ENCODE peak calls at places on chromosomes 16 and 17, in four cellular contexts. L, E, S and W are unnamed samples.

GRCh38 chr16:29022196-29022595 is 37.3 kb downstream of the LAT start:
- DNase-seq in L (no peak), E (no peak), S (no peak), W (no peak)

GRCh38 chr16:14071576-14072271 is 605 bp downstream of the MRTFB start:
- DNase-seq in L (no peak), E (peak), S (no peak), W (no peak)

GRCh38 chr17:27489045-27489715 is 32.9 kb downstream of the KSR1 start:
- DNase-seq in L (no peak), E (no peak), S (no peak), W (no peak)

GRCh38 chr17:30599424-30600061 is 122.3 kb downstream of the GOSR1 start:
- DNase-seq in L (no peak), E (no peak), S (no peak), W (peak)

GRCh38 chr16:88387941-88388627 is 5.3 kb downstream of the ZNF469 start:
- DNase-seq in L (no peak), E (peak), S (no peak), W (no peak)

GRCh38 chr17:47717261-47717697 is 15.8 kb upstream of the TBX21 start:
- DNase-seq in L (peak), E (no peak), S (peak), W (no peak)

GRCh38 chr17:75557075-75557851 is 30.3 kb upstream of the MYO15B start:
- DNase-seq in L (peak), E (peak), S (peak), W (no peak)

GRCh38 chr16:86343111-86343642 is 167.2 kb upstream of the FOXF1 start:
- DNase-seq in L (no peak), E (no peak), S (peak), W (no peak)

GRCh38 chr16:20660325-20660724 is 37.2 kb downstream of the ACSM1 start:
- DNase-seq in L (no peak), E (no peak), S (no peak), W (no peak)

GRCh38 chr17:32671891-32672290 is 185.1 kb downstream of the CDK5R1 start:
- DNase-seq in L (no peak), E (no peak), S (no peak), W (no peak)
- TF ChIP-seq ZBTB33 in L (no peak), E (no peak), S (no peak), W (no peak)

GRCh38 chr17:59346876-59347407 is 15.5 kb downstream of the YPEL2 start:
- DNase-seq in L (no peak), E (no peak), S (no peak), W (no peak)

GRCh38 chr17:59346341-59346740 is 14.9 kb downstream of the YPEL2 start:
- DNase-seq in L (no peak), E (no peak), S (no peak), W (no peak)

GRCh38 chr17:59349178-59349577 is 17.7 kb downstream of the YPEL2 start:
- DNase-seq in L (no peak), E (no peak), S (no peak), W (no peak)

GRCh38 chr17:59345476-59345875 is 14.0 kb downstream of the YPEL2 start:
- DNase-seq in L (no peak), E (no peak), S (no peak), W (no peak)

GRCh38 chr17:59347975-59348391 is 16.5 kb downstream of the YPEL2 start:
- DNase-seq in L (no peak), E (no peak), S (no peak), W (no peak)
- TF ChIP-seq ZBTB33 in L (no peak), E (no peak), S (no peak), W (no peak)

DNA sequence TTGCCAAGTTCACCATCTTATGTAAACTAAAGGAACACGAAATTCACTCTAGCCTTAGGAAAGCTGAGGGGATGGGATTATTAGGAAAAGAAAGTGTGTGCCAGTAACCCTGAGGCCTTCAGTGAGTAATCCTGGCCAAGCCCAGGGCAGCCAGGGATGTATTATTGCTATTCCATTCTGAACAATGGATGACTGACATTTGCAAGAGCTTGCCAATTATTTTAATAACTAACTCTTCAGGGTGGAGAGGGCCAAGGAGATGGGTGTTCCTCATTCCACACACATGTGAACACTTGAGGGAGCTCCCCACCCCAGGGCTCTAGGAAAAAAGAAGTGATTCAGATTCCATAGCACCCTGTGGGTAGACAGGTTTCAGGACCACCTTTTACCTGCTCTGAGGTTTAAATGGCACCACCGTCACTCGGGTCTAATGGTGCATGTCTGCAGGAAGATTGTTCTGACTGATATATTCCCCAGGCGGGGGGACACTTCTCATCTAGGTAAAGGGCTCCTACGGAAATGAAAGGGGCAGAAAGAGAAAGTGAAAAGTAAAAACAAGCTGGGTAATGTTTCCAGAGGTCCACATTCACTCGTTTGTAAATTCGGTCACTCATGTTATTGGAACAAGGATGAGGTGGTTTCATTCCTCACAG is 41.5 kb downstream of the TK2 start:
- DNase-seq in L (no peak), E (no peak), S (no peak), W (no peak)
- TF ChIP-seq ZBTB33 in L (no peak), E (no peak), S (no peak), W (no peak)

DNA sequence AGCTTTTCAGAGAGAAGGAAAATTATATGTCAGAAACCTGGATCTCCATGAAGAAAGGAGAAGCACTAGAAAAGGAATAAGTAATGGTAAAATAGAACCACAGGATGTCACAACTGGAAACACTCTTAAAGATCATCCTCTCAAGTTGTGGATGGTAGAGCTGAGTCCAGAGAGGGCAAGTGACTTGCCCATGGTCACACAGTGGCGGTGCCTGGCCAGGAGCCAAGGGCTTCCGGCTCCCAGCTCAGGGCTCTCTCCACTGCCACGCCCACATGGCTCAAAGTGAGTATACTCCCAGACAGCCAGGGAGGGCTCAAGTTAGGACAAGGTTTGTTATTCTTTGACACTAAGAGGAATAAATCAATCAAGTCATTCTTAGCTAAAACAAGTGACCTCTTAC is 159.8 kb downstream of the COPRS start:
- DNase-seq in L (peak), E (no peak), S (no peak), W (no peak)
- TF ChIP-seq ZBTB33 in L (no peak), E (no peak), S (no peak), W (no peak)

GRCh38 chr17:51372345-51373004 is 112.1 kb downstream of the UTP18 start:
- DNase-seq in L (peak), E (peak), S (no peak), W (peak)

GRCh38 chr17:51373489-51374194 is 113.3 kb downstream of the UTP18 start:
- DNase-seq in L (no peak), E (no peak), S (no peak), W (no peak)

GRCh38 chr17:51371732-51372151 is 111.4 kb downstream of the UTP18 start:
- DNase-seq in L (peak), E (peak), S (peak), W (peak)

DNA sequence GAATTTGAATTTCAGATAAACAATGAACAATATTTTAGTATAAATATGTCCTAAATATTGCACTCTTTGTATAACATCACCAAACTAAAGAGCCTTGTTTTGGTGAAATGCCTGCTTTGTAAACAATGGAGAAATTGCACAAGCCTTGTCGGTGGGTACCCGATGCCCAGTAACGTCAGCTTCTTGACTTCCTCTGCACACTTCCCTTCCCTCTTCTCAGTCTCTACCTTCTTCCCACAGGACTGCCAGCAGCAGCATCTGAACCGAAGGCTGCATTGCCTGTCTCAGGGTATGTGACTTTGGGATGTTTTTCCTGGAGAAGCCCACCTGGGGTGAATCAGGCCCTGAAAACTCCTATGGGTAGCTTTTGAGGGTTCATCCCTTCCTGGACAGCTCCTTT is 113.9 kb downstream of the UTP18 start:
- DNase-seq in L (no peak), E (no peak), S (no peak), W (no peak)
- TF ChIP-seq ZBTB33 in L (no peak), E (no peak), S (no peak), W (no peak)

DNA sequence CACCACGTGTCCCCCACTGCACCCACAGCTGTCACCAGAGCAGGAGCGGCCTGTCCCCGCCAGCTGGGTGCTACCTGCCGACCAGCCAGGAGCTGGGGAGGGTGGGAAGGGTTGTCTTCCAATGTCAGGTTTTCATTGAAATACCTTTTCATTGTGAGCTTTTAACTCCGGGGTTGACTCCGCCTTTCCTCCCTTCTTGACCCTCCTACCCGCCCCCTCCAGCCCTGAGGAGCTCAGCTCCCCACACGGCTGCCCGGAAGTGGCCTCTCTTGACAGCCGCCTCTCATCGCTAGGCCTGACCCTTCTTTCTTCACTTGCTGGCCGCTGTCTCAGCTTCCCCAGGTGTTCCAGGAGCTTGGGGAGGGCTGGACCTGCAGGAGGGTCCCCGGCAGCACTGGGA is 21.2 kb upstream of the GNG13 start:
- DNase-seq in L (no peak), E (no peak), S (no peak), W (no peak)
- TF ChIP-seq ZBTB33 in L (no peak), E (no peak), S (no peak), W (no peak)

GRCh38 chr17:28967240-28968135 is 16.2 kb upstream of the PHF12 start:
- DNase-seq in L (no peak), E (no peak), S (no peak), W (no peak)
- TF ChIP-seq ZBTB33 in L (no peak), E (no peak), S (no peak), W (no peak)

GRCh38 chr17:40663252-40663651 is 1.7 kb downstream of the KRT222 start:
- DNase-seq in L (no peak), E (no peak), S (no peak), W (no peak)
- TF ChIP-seq ZBTB33 in L (no peak), E (no peak), S (no peak), W (no peak)

GRCh38 chr16:89431616-89432015 is 58.7 kb downstream of the ANKRD11 start:
- DNase-seq in L (no peak), E (no peak), S (no peak), W (no peak)
- TF ChIP-seq ZBTB33 in L (no peak), E (no peak), S (no peak), W (no peak)

GRCh38 chr17:70318061-70318460 is 148.7 kb downstream of the KCNJ2 start:
- DNase-seq in L (no peak), E (no peak), S (no peak), W (no peak)

GRCh38 chr17:70320642-70321345 is 151.5 kb downstream of the KCNJ2 start:
- DNase-seq in L (no peak), E (no peak), S (peak), W (no peak)

GRCh38 chr17:70321388-70321787 is 152.1 kb downstream of the KCNJ2 start:
- DNase-seq in L (no peak), E (no peak), S (no peak), W (no peak)

GRCh38 chr17:70317416-70317815 is 148.1 kb downstream of the KCNJ2 start:
- DNase-seq in L (no peak), E (no peak), S (no peak), W (no peak)

DNA sequence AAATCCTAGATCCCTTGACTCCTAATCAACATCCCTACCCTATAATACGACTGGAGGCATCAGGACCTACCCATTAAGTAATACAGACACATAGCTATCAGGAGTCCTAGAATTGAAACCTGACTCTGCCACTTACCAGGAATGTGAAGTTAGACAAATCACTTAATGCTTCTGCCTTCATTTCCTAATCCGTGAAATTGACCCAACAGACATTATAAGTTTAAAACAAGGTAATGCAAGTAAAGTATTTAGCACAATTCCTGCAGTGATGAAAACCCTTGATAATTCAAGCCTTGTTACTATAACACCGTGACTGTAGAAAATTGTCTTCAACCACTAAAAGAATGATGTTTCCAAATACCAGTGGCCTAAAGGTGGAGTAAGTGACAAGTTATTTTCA is 150.2 kb downstream of the KCNJ2 start:
- DNase-seq in L (no peak), E (no peak), S (no peak), W (no peak)
- TF ChIP-seq ZBTB33 in L (no peak), E (no peak), S (no peak), W (no peak)